ENCODE peak calls at places on chromosomes 13 and 19, in nine cellular contexts. G, V, P, Q, S, T, K, B and O are unnamed samples.

GRCh38 chr19:9010693-9011092 is 484 bp upstream of the MUC16 start:
- DNase-seq in K (no peak), V (no peak), G (no peak), Q (no peak), S (no peak), B (no peak), T (no peak), P (no peak), O (no peak)

GRCh38 chr13:47858678-47859050 is 142.4 kb downstream of the SUCLA2 start:
- DNase-seq in Q (no peak), V (no peak), P (no peak), B (no peak), S (no peak), T (no peak), G (no peak), K (no peak), O (no peak)

GRCh38 chr19:35519291-35519690 is 5.8 kb upstream of the DMKN start:
- DNase-seq in V (no peak), K (no peak), G (no peak), T (no peak), Q (no peak), P (no peak), B (no peak), S (no peak), O (no peak)

GRCh38 chr19:44113784-44114390 is 688 bp downstream of the ZNF225 start:
- DNase-seq in V (no peak), B (no peak), P (no peak), T (no peak), Q (no peak), K (no peak), S (no peak), G (no peak), O (peak; percentile 21)

GRCh38 chr19:56087647-56088346 is 33.3 kb downstream of the ZNF787 start:
- DNase-seq in K (no peak), S (no peak), T (no peak), B (no peak), Q (no peak), V (no peak), G (no peak), P (no peak), O (no peak)

GRCh38 chr13:32314968-32315254 is 252 bp downstream of the ZAR1L start:
- DNase-seq in G (no peak), P (no peak), T (peak; percentile 50), K (no peak), Q (peak; percentile 43), S (peak; percentile 29), B (peak; percentile 20), V (peak; percentile 29), O (peak; percentile 14)

GRCh38 chr13:109213714-109214113 is 572.7 kb downstream of the IRS2 start:
- DNase-seq in B (no peak), T (no peak), S (no peak), P (no peak), K (no peak), G (no peak), V (no peak), Q (no peak), O (no peak)

GRCh38 chr19:6042776-6043726 is 65.1 kb upstream of the RANBP3 start:
- DNase-seq in K (no peak), B (no peak), P (no peak), T (no peak), S (no peak), G (no peak), V (no peak), Q (no peak), O (no peak)

GRCh38 chr13:108168929-108169328 is 46.4 kb downstream of the LIG4 start:
- DNase-seq in K (no peak), B (no peak), V (no peak), G (no peak), P (no peak), S (no peak), Q (no peak), T (no peak), O (no peak)

GRCh38 chr13:29713841-29714240 is 118.4 kb upstream of the SLC7A1 start:
- DNase-seq in V (no peak), S (no peak), B (no peak), Q (no peak), G (no peak), T (no peak), P (no peak), K (no peak), O (peak; percentile 10)

GRCh38 chr13:110403315-110403714 is 96.2 kb downstream of the COL4A2 start:
- DNase-seq in P (no peak), V (no peak), Q (no peak), K (no peak), B (no peak), S (no peak), G (no peak), T (no peak), O (no peak)

GRCh38 chr19:18879579-18880373 is 16.2 kb downstream of the CERS1 start:
- DNase-seq in P (no peak), V (no peak), T (no peak), Q (no peak), G (no peak), S (peak; percentile 22), B (no peak), K (no peak), O (peak; percentile 18)

GRCh38 chr13:32503727-32504126 is 34.9 kb downstream of the N4BP2L2 start:
- DNase-seq in V (no peak), Q (no peak), S (no peak), K (no peak), P (no peak), B (no peak), T (no peak), G (no peak), O (no peak)